ENCODE peak calls at places on chromosomes 7 and 10, in eight cellular contexts. F is lower leg skin; X is transverse colon; T is GM23248; Z is breast epithelium; Y is fibroblast of villous mesenchyme; I is CD8-positive, alpha-beta memory T cell; N is adrenal gland. O is an unnamed sample.

GRCh38 chr7:112067609-112068540 is 138.3 kb downstream of the DOCK4 start:
- DNase-seq in Z (peak), T (no peak), X (no peak), N (no peak), Y (peak), F (no peak), I (no peak), O (no peak)

GRCh38 chr7:147570390-147570789 is 1020.2 kb upstream of the C7orf33 start:
- DNase-seq in Z (no peak), I (no peak), Y (no peak), X (no peak), F (no peak), N (no peak), T (no peak), O (no peak)

GRCh38 chr7:124688991-124689390 is 76.6 kb downstream of the GPR37 start:
- DNase-seq in X (no peak), F (no peak), T (peak), Y (peak), N (no peak), I (no peak), Z (no peak), O (peak)

GRCh38 chr7:34091330-34091917 is 186.1 kb downstream of the BMPER start:
- DNase-seq in F (no peak), I (no peak), X (peak), N (no peak), T (peak), Z (no peak), Y (peak), O (peak)

GRCh38 chr7:107579881-107580715 is at the start of gene BCAP29:
- DNase-seq in Y (peak), X (peak), T (peak), F (peak), N (peak), Z (peak), I (peak), O (peak)

GRCh38 chr7:102426268-102427031 is 6.9 kb upstream of the ORAI2 start:
- DNase-seq in T (no peak), Y (no peak), I (peak), N (no peak), Z (no peak), F (no peak), X (peak), O (no peak)

GRCh38 chr7:31464601-31465000 is 49.3 kb upstream of the ITPRID1 start:
- DNase-seq in Y (no peak), I (no peak), Z (no peak), F (no peak), T (no peak), X (no peak), N (no peak), O (no peak)

GRCh38 chr7:117716707-117717294 is 156.4 kb downstream of the CTTNBP2 start:
- DNase-seq in I (no peak), T (no peak), F (no peak), X (no peak), Z (no peak), Y (no peak), N (no peak), O (no peak)

GRCh38 chr10:34598972-34599371 is 216.1 kb downstream of the PARD3 start:
- DNase-seq in X (no peak), T (no peak), N (no peak), Y (peak), Z (no peak), F (no peak), I (no peak), O (peak)

GRCh38 chr7:604038-604883 is 84.6 kb upstream of the PDGFA start:
- DNase-seq in Y (peak), X (peak), N (peak), F (peak), I (peak), Z (peak), T (peak), O (peak)

GRCh38 chr7:54259185-54259584 is 283.0 kb upstream of the VSTM2A start:
- DNase-seq in X (no peak), Y (no peak), F (no peak), Z (no peak), I (no peak), T (no peak), N (no peak), O (no peak)

GRCh38 chr7:80154656-80155325 is 20.2 kb downstream of the GNAI1 start:
- DNase-seq in Y (peak), Z (no peak), T (peak), F (no peak), I (no peak), X (no peak), N (no peak), O (peak)

GRCh38 chr10:50552771-50553535 is 70.8 kb downstream of the SGMS1 start:
- DNase-seq in I (peak), Z (no peak), F (no peak), T (peak), N (no peak), Y (peak), X (peak), O (peak)

GRCh38 chr7:83469076-83469475 is 179.9 kb downstream of the SEMA3E start:
- DNase-seq in Y (no peak), Z (no peak), I (no peak), T (peak), F (no peak), X (no peak), N (no peak), O (no peak)

GRCh38 chr7:28953628-28954027 is 4.5 kb downstream of the TRIL start:
- DNase-seq in F (no peak), X (no peak), I (no peak), Y (peak), T (peak), Z (no peak), N (no peak), O (peak)